ENCODE peak calls at places on chromosomes 6 and 20, in four cellular contexts. A is body of pancreas, Q is SW480, F is stromal cell of bone marrow. D is an unnamed sample.

GRCh38 chr6:54327631-54328030 is 19.4 kb downstream of the TINAG start:
- DNase-seq in Q (peak; percentile 5), A (no peak), F (no peak), D (no peak)

GRCh38 chr20:44336086-44336485 is 757 bp upstream of the R3HDML start:
- DNase-seq in A (no peak), Q (no peak), F (no peak), D (no peak)

GRCh38 chr6:3229566-3230274 is 2.3 kb upstream of the TUBB2B start:
- DNase-seq in F (no peak), A (no peak), Q (no peak), D (no peak)

GRCh38 chr6:107045733-107046312 is 17.8 kb downstream of the MTRES1 start:
- DNase-seq in F (no peak), A (no peak), Q (no peak), D (no peak)

GRCh38 chr6:112360498-112360897 is 13.4 kb downstream of the RFPL4B start:
- DNase-seq in Q (no peak), A (no peak), F (no peak), D (no peak)

GRCh38 chr20:58308680-58309527 is 611 bp upstream of the RAB22A start:
- DNase-seq in Q (peak; percentile 22), A (peak; percentile 23), F (no peak), D (peak; percentile 73)

GRCh38 chr6:148681666-148682065 is 65.2 kb upstream of the UST start:
- DNase-seq in F (no peak), Q (no peak), A (no peak), D (no peak)

GRCh38 chr6:89985744-89986493 is 91.7 kb downstream of the GJA10 start:
- DNase-seq in A (no peak), Q (no peak), F (peak; percentile 88), D (no peak)

GRCh38 chr6:98839788-98840361 is 5.5 kb downstream of the POU3F2 start:
- DNase-seq in F (peak; percentile 5), A (no peak), Q (peak; percentile 35), D (no peak)

GRCh38 chr20:1307571-1307971 is 21.4 kb downstream of the SDCBP2 start:
- DNase-seq in F (no peak), Q (no peak), A (no peak), D (no peak)

GRCh38 chr6:129634411-129635230 is 75.4 kb downstream of the ARHGAP18 start:
- DNase-seq in Q (no peak), A (no peak), F (no peak), D (peak; percentile 39)

GRCh38 chr6:45843848-45844521 is 171.7 kb downstream of the CLIC5 start:
- DNase-seq in Q (no peak), A (no peak), F (peak; percentile 44), D (no peak)

GRCh38 chr6:14210077-14210476 is 92.5 kb downstream of the CD83 start:
- DNase-seq in F (no peak), Q (no peak), A (no peak), D (no peak)

GRCh38 chr20:20894753-20895152 is 182.3 kb upstream of the RALGAPA2 start:
- DNase-seq in F (no peak), A (no peak), Q (no peak), D (no peak)

GRCh38 chr6:52664185-52664990 is 6.5 kb upstream of the TMEM14A start:
- DNase-seq in F (peak; percentile 92), A (peak; percentile 94), Q (peak; percentile 91), D (peak; percentile 95)

GRCh38 chr6:13614126-13614925 is 809 bp upstream of the NOL7 start:
- DNase-seq in Q (peak; percentile 48), F (peak; percentile 9), A (peak; percentile 72), D (peak; percentile 58)

GRCh38 chr20:41006936-41007871 is 21.4 kb upstream of the TOP1 start:
- DNase-seq in A (no peak), F (no peak), Q (no peak), D (no peak)

GRCh38 chr6:122609881-122610689 is at the start of gene PKIB:
- DNase-seq in A (peak; percentile 92), F (peak; percentile 26), Q (peak; percentile 68), D (peak; percentile 79)

GRCh38 chr6:84001119-84001518 is 32.5 kb upstream of the MRAP2 start:
- DNase-seq in A (no peak), Q (no peak), F (no peak), D (no peak)

GRCh38 chr6:75204222-75204958 is 1.5 kb downstream of the COL12A1 start:
- DNase-seq in Q (peak; percentile 63), F (peak; percentile 90), A (peak; percentile 76), D (peak; percentile 66)

GRCh38 chr20:4837760-4838159 is 116.1 kb downstream of the PRND start:
- DNase-seq in F (no peak), Q (no peak), A (no peak), D (no peak)

GRCh38 chr6:3742076-3742425 is 9.5 kb downstream of the PXDC1 start:
- DNase-seq in Q (no peak), F (no peak), A (no peak), D (no peak)

GRCh38 chr20:10652660-10653191 is 21.1 kb downstream of the JAG1 start:
- DNase-seq in F (no peak), Q (no peak), A (no peak), D (no peak)

GRCh38 chr6:155050311-155050710 is 55.2 kb downstream of the TIAM2 start:
- DNase-seq in Q (peak; percentile 4), F (no peak), A (no peak), D (no peak)

GRCh38 chr6:33839399-33840063 is 35.7 kb upstream of the MLN start:
- DNase-seq in Q (no peak), A (no peak), F (no peak), D (no peak)

GRCh38 chr6:80154160-80154559 is 47.7 kb downstream of the BCKDHB start:
- DNase-seq in Q (no peak), F (no peak), A (no peak), D (no peak)

GRCh38 chr20:44118185-44119034 is 68.6 kb downstream of the JPH2 start:
- DNase-seq in F (no peak), A (no peak), Q (no peak), D (no peak)

GRCh38 chr6:129575378-129576118 is 134.4 kb downstream of the ARHGAP18 start:
- DNase-seq in Q (peak; percentile 44), F (peak; percentile 33), A (no peak), D (no peak)

GRCh38 chr6:90000864-90001731 is 106.8 kb downstream of the GJA10 start:
- DNase-seq in A (no peak), Q (no peak), F (peak; percentile 25), D (no peak)

GRCh38 chr20:35145141-35145564 is 2.0 kb downstream of the EDEM2 start:
- DNase-seq in F (peak; percentile 36), A (no peak), Q (peak; percentile 85), D (peak; percentile 24)

GRCh38 chr6:53359843-53360834 is 11.4 kb upstream of the ELOVL5 start:
- DNase-seq in A (no peak), F (no peak), Q (peak; percentile 9), D (no peak)

GRCh38 chr6:106927531-106928398 is 46.8 kb downstream of the CD24 start:
- DNase-seq in Q (peak; percentile 26), A (peak; percentile 80), F (peak; percentile 18), D (peak; percentile 75)

D was measured in colonic mucosa.